ENCODE peak calls at places on chromosomes 2 and 18, in ten cellular contexts. D, Q, J, Z, E, T, F, W, P and M are unnamed samples.

GRCh38 chr2:160687629-160688028 is 194.0 kb upstream of the RBMS1 start:
- DNase-seq in D (no peak), Q (no peak), J (no peak), Z (no peak), E (no peak), T (no peak), F (no peak), W (no peak), P (no peak), M (no peak)

GRCh38 chr2:201882353-201883095 is 76.2 kb downstream of the CDK15 start:
- DNase-seq in D (peak; percentile 70), Q (no peak), J (no peak), Z (no peak), E (no peak), T (no peak), F (no peak), W (no peak), P (no peak), M (no peak)

GRCh38 chr2:69667805-69668382 is 24.4 kb upstream of the AAK1 start:
- DNase-seq in D (peak; percentile 65), Q (peak; percentile 34), J (no peak), Z (no peak), E (no peak), T (no peak), F (peak; percentile 88), W (no peak), P (no peak), M (no peak)

GRCh38 chr2:16650287-16651249 is 15.1 kb downstream of the CYRIA start:
- DNase-seq in D (peak; percentile 78), Q (no peak), J (no peak), Z (no peak), E (no peak), T (no peak), F (peak; percentile 90), W (no peak), P (no peak), M (no peak)

GRCh38 chr2:237354930-237355329 is 59.0 kb downstream of the COL6A3 start:
- DNase-seq in D (peak; percentile 72), Q (no peak), J (no peak), Z (no peak), E (no peak), T (no peak), F (peak; percentile 7), W (no peak), P (no peak), M (no peak)

GRCh38 chr18:68275616-68276015 is 439.3 kb downstream of the TMX3 start:
- DNase-seq in D (peak; percentile 93), Q (no peak), J (no peak), Z (no peak), E (no peak), T (no peak), F (peak; percentile 28), W (no peak), P (no peak), M (no peak)

GRCh38 chr2:218908721-218909619 is 28.3 kb downstream of the WNT10A start:
- DNase-seq in D (peak; percentile 71), Q (peak; percentile 95), J (peak; percentile 86), Z (peak; percentile 87), E (peak; percentile 95), T (peak; percentile 91), F (peak; percentile 56), W (peak; percentile 97), P (peak; percentile 78), M (peak; percentile 71)

GRCh38 chr2:203763425-203764272 is 57.2 kb downstream of the CD28 start:
- DNase-seq in D (no peak), Q (no peak), J (no peak), Z (no peak), E (no peak), T (no peak), F (no peak), W (no peak), P (no peak), M (no peak)

GRCh38 chr2:192042126-192042525 is 152.6 kb downstream of the TMEFF2 start:
- DNase-seq in D (no peak), Q (no peak), J (no peak), Z (no peak), E (no peak), T (no peak), F (no peak), W (no peak), P (no peak), M (no peak)

GRCh38 chr2:192049362-192049761 is 145.4 kb downstream of the TMEFF2 start:
- DNase-seq in D (no peak), Q (no peak), J (no peak), Z (no peak), E (no peak), T (no peak), F (no peak), W (no peak), P (no peak), M (no peak)

GRCh38 chr2:192043216-192043870 is 151.4 kb downstream of the TMEFF2 start:
- DNase-seq in D (no peak), Q (no peak), J (no peak), Z (no peak), E (no peak), T (no peak), F (no peak), W (no peak), P (no peak), M (no peak)

DNA sequence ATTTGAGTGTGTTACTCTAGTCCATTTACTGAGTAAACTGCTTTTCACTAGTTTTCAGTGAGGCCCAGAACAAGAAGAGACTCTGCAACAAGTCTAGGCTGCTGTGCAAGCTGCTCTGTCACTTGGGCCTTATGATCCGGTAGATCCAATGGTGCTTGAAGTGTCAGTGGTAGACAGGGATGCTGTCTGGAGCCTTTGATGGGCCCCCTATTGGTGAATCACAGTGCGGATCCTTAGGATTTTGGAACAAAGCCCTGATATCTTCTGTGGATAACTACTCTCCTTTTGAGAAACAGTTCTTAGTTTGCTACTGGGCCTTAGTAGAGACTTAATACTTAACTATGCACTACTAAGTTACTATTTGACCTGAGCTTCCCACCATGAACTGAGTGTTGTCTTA is 150.2 kb downstream of the TMEFF2 start:
- DNase-seq in D (no peak), Q (no peak), J (no peak), Z (no peak), E (no peak), T (no peak), F (no peak), W (no peak), P (no peak), M (no peak)
- TF ChIP-seq CTCF in D (no peak), Q (no peak), J (no peak), Z (no peak), E (no peak), T (no peak), F (no peak), W (no peak), P (no peak), M (no peak)

GRCh38 chr18:77023115-77023782 is 109.3 kb downstream of the MBP start:
- DNase-seq in D (no peak), Q (no peak), J (no peak), Z (no peak), E (no peak), T (no peak), F (no peak), W (no peak), P (peak; percentile 67), M (no peak)

GRCh38 chr18:77025831-77026363 is 106.7 kb downstream of the MBP start:
- DNase-seq in D (no peak), Q (no peak), J (no peak), Z (no peak), E (no peak), T (no peak), F (no peak), W (no peak), P (no peak), M (no peak)

GRCh38 chr18:77024476-77024875 is 108.1 kb downstream of the MBP start:
- DNase-seq in D (no peak), Q (no peak), J (no peak), Z (no peak), E (no peak), T (no peak), F (no peak), W (no peak), P (no peak), M (no peak)

GRCh38 chr18:77022556-77022955 is 110.0 kb downstream of the MBP start:
- DNase-seq in D (no peak), Q (no peak), J (no peak), Z (no peak), E (no peak), T (no peak), F (no peak), W (no peak), P (no peak), M (no peak)

GRCh38 chr18:77025123-77025522 is 107.5 kb downstream of the MBP start:
- DNase-seq in D (no peak), Q (no peak), J (no peak), Z (no peak), E (no peak), T (no peak), F (no peak), W (no peak), P (no peak), M (no peak)
- H3K27ac ChIP-seq in D (no peak overlapping the region), Q (no peak overlapping the region), J (no peak overlapping the region), Z (no peak overlapping the region), E (no peak overlapping the region), T (no peak overlapping the region), F (no peak overlapping the region), W (no peak overlapping the region), P (peak overlapping the region; percentile 23), M (no peak overlapping the region)

GRCh38 chr2:31112544-31112943 is 25.7 kb downstream of the GALNT14 start:
- DNase-seq in D (no peak), Q (no peak), J (no peak), Z (no peak), E (no peak), T (no peak), F (no peak), W (no peak), P (no peak), M (no peak)

GRCh38 chr2:31108887-31109286 is 29.4 kb downstream of the GALNT14 start:
- DNase-seq in D (no peak), Q (no peak), J (no peak), Z (no peak), E (no peak), T (no peak), F (no peak), W (no peak), P (no peak), M (no peak)

GRCh38 chr2:31110998-31111397 is 27.2 kb downstream of the GALNT14 start:
- DNase-seq in D (no peak), Q (no peak), J (no peak), Z (no peak), E (no peak), T (no peak), F (no peak), W (no peak), P (no peak), M (no peak)

DNA sequence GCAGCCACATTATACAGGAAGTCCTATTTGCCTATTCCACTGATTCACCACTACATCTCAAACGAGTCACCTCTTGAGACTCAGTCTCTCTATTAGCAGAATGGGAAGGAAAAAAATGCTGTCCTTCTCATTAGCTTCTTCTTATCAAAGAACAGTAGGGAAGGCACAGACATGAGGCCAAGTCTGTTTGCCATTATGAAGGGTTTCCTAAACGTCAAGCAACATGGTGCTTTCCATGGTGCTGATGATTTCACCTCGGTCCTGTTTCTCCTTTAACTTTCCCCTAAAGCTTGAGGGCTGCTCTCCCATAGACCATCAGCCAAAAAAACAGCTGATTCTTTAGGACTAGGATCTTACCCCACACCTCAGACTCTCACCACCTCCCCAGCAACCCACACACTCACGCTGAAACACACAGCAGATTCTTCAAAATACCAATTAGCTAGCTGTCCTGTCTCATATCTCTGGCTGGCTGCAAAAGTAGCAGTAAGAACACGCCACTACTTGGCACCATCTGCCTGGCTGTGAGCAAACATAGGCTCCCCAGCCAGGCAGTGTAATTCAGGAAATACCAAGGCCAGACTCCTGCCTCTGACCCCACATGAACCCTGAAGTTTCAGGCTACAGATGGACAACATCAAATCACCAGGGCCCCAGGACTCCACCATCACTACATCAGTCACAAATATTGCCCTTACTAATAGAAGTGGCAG is 30.5 kb downstream of the GALNT14 start:
- DNase-seq in D (no peak), Q (peak; percentile 25), J (no peak), Z (no peak), E (no peak), T (no peak), F (no peak), W (no peak), P (no peak), M (no peak)
- TF ChIP-seq CTCF in D (no peak), Q (no peak), J (no peak), Z (no peak), E (no peak), T (no peak), F (no peak), W (no peak), P (no peak), M (no peak)

GRCh38 chr18:9919564-9920232 is 5.9 kb downstream of the VAPA start:
- DNase-seq in D (no peak), Q (no peak), J (no peak), Z (no peak), E (no peak), T (no peak), F (no peak), W (no peak), P (no peak), M (no peak)
- H3K27ac ChIP-seq in D (no peak overlapping the region), Q (no peak overlapping the region), J (no peak overlapping the region), Z (no peak overlapping the region), E (no peak overlapping the region), T (no peak overlapping the region), F (no peak overlapping the region), W (no peak overlapping the region), P (peak overlapping the region; percentile 8), M (peak overlapping the region; percentile 52)